ENCODE peak calls at places on chromosomes 11 and 22, in six cellular contexts. O, L, C, G, H and D are unnamed samples.

GRCh38 chr11:36014906-36015305 is 71.0 kb downstream of the LDLRAD3 start:
- ATAC-seq in O (no peak), L (no peak), C (no peak), G (no peak), H (no peak), D (no peak)

GRCh38 chr11:47233989-47234668 is 14.5 kb downstream of the ACP2 start:
- ATAC-seq in O (peak; percentile 48), L (peak; percentile 19), C (peak; percentile 90), G (peak; percentile 31), H (peak; percentile 28), D (peak; percentile 35)

GRCh38 chr11:107836811-107837210 is 21.8 kb downstream of the SLC35F2 start:
- ATAC-seq in O (no peak), L (no peak), C (no peak), G (no peak), H (no peak), D (no peak)

GRCh38 chr22:19983701-19984100 is 32.9 kb downstream of the ARVCF start:
- ATAC-seq in O (no peak), L (no peak), C (no peak), G (no peak), H (no peak), D (no peak)

GRCh38 chr11:60504219-60504618 is 11.0 kb upstream of the MS4A13 start:
- ATAC-seq in O (peak; percentile 52), L (no peak), C (no peak), G (peak; percentile 66), H (peak; percentile 51), D (peak; percentile 69)

GRCh38 chr11:118193910-118194566 is 17.6 kb upstream of the SCN2B start:
- ATAC-seq in O (no peak), L (peak; percentile 1), C (no peak), G (no peak), H (no peak), D (no peak)

GRCh38 chr11:68841718-68842426 is at the start of gene CPT1A:
- ATAC-seq in O (peak; percentile 66), L (peak; percentile 49), C (peak; percentile 79), G (peak; percentile 58), H (peak; percentile 65), D (peak; percentile 65)

GRCh38 chr11:27648840-27649239 is 51.4 kb downstream of the BDNF start:
- ATAC-seq in O (no peak), L (no peak), C (no peak), G (no peak), H (no peak), D (no peak)

GRCh38 chr11:77141034-77141433 is 13.0 kb downstream of the MYO7A start:
- ATAC-seq in O (peak; percentile 65), L (peak; percentile 78), C (peak; percentile 25), G (peak; percentile 54), H (no peak), D (peak; percentile 83)

GRCh38 chr22:49815641-49816071 is 12.0 kb downstream of the BRD1 start:
- ATAC-seq in O (peak; percentile 88), L (peak; percentile 52), C (no peak), G (peak; percentile 86), H (peak; percentile 79), D (peak; percentile 96)

GRCh38 chr11:61345954-61346814 is 13.2 kb downstream of the TKFC start:
- ATAC-seq in O (no peak), L (no peak), C (no peak), G (no peak), H (no peak), D (no peak)

GRCh38 chr11:75148436-75148983 is 2.4 kb upstream of the SLCO2B1 start:
- ATAC-seq in O (peak; percentile 72), L (no peak), C (no peak), G (no peak), H (peak; percentile 69), D (peak; percentile 71)

GRCh38 chr11:121520243-121521144 is 67.7 kb upstream of the SORL1-AS1 start:
- ATAC-seq in O (no peak), L (no peak), C (no peak), G (no peak), H (no peak), D (no peak)

GRCh38 chr11:16194566-16194965 is 161.8 kb downstream of the SOX6 start:
- ATAC-seq in O (no peak), L (peak; percentile 42), C (no peak), G (no peak), H (no peak), D (no peak)

GRCh38 chr11:7638710-7639642 is 34.3 kb downstream of the CYB5R2 start:
- ATAC-seq in O (no peak), L (no peak), C (no peak), G (no peak), H (no peak), D (no peak)

GRCh38 chr22:40511604-40512003 is 124.9 kb downstream of the MRTFA start:
- ATAC-seq in O (no peak), L (peak; percentile 55), C (peak; percentile 63), G (no peak), H (no peak), D (no peak)

GRCh38 chr11:104830080-104830479 is 68.2 kb downstream of the CASP12 start:
- ATAC-seq in O (no peak), L (no peak), C (no peak), G (no peak), H (no peak), D (no peak)

GRCh38 chr11:96061730-96062524 is 138.0 kb upstream of the MTMR2 start:
- ATAC-seq in O (peak; percentile 85), L (no peak), C (no peak), G (peak; percentile 87), H (peak; percentile 89), D (peak; percentile 92)

GRCh38 chr22:33921576-33922181 is 1.4 kb upstream of the LARGE1 start:
- ATAC-seq in O (no peak), L (no peak), C (peak; percentile 27), G (no peak), H (no peak), D (no peak)

GRCh38 chr11:31943056-31943780 is 132.1 kb upstream of the PAX6 start:
- ATAC-seq in O (peak; percentile 50), L (no peak), C (no peak), G (no peak), H (no peak), D (no peak)

GRCh38 chr11:113728814-113729213 is 22.7 kb upstream of the TMPRSS5 start:
- ATAC-seq in O (no peak), L (no peak), C (no peak), G (no peak), H (no peak), D (no peak)

GRCh38 chr11:112579282-112579681 is 318.6 kb upstream of the PLET1 start:
- ATAC-seq in O (no peak), L (no peak), C (no peak), G (no peak), H (no peak), D (no peak)

GRCh38 chr22:48660104-48660794 is 1167.4 kb downstream of the BRD1 start:
- ATAC-seq in O (no peak), L (no peak), C (no peak), G (no peak), H (no peak), D (no peak)

GRCh38 chr11:72605958-72606357 is 68.3 kb downstream of the PDE2A start:
- ATAC-seq in O (no peak), L (no peak), C (no peak), G (no peak), H (no peak), D (no peak)

GRCh38 chr22:19661156-19661555 is 53.1 kb upstream of the SEPTIN5 start:
- ATAC-seq in O (no peak), L (no peak), C (no peak), G (no peak), H (no peak), D (no peak)

GRCh38 chr11:65446446-65447277 is 24.1 kb downstream of the NEAT1 start:
- ATAC-seq in O (peak; percentile 28), L (peak; percentile 5), C (peak; percentile 1), G (peak; percentile 8), H (peak; percentile 5), D (peak; percentile 18)